ENCODE peak calls at places on chromosomes 2 and 18, in eight cellular contexts. E is activated CD8-positive, alpha-beta memory T cell treated with anti-CD3 and anti-CD28 coated beads for 48 hours; I is NCI-H1930; B is gastrocnemius medialis; X is NAMALWA; L is RPMI7951; O is HCT116; S is ACHN. J is an unnamed sample.

GRCh38 chr2:31558401-31559295 is 22.1 kb downstream of the SRD5A2 start:
- DNase-seq in E (no peak), I (no peak), B (peak), X (no peak), L (peak), O (no peak), S (no peak), J (no peak)

GRCh38 chr2:85308951-85309555 is 18.7 kb downstream of the TGOLN2 start:
- DNase-seq in E (no peak), I (no peak), B (no peak), X (no peak), L (peak), O (no peak), S (peak), J (no peak)

GRCh38 chr18:3036108-3036507 is 23.2 kb upstream of the LPIN2 start:
- DNase-seq in E (no peak), I (no peak), B (no peak), X (no peak), L (no peak), O (no peak), S (no peak), J (no peak)

GRCh38 chr2:201638331-201638730 is 5.0 kb downstream of the TMEM237 start:
- DNase-seq in E (no peak), I (no peak), B (no peak), X (no peak), L (no peak), O (no peak), S (no peak), J (no peak)

GRCh38 chr2:232486558-232487384 is 863 bp downstream of the ECEL1 start:
- DNase-seq in E (no peak), I (no peak), B (no peak), X (no peak), L (no peak), O (no peak), S (no peak), J (no peak)

GRCh38 chr2:215367647-215368492 is 56.0 kb downstream of the ATIC start:
- DNase-seq in E (no peak), I (no peak), B (no peak), X (no peak), L (peak), O (no peak), S (no peak), J (no peak)

GRCh38 chr2:208360259-208361076 is 46.1 kb upstream of the PTH2R start:
- DNase-seq in E (no peak), I (no peak), B (no peak), X (no peak), L (no peak), O (no peak), S (no peak), J (no peak)

GRCh38 chr2:61882850-61883249 is 5.6 kb downstream of the CCT4 start:
- DNase-seq in E (no peak), I (no peak), B (no peak), X (no peak), L (no peak), O (no peak), S (no peak), J (no peak)

GRCh38 chr2:222506230-222506934 is 82.0 kb downstream of the SGPP2 start:
- DNase-seq in E (no peak), I (no peak), B (no peak), X (no peak), L (no peak), O (no peak), S (no peak), J (no peak)

GRCh38 chr2:158321264-158321663 is 135.3 kb downstream of the CCDC148 start:
- DNase-seq in E (no peak), I (no peak), B (no peak), X (no peak), L (peak), O (peak), S (no peak), J (no peak)